ENCODE peak calls at places on chromosomes 6 and 20, in nine cellular contexts. Z, A, M, R, J, Y, Q, O and D are unnamed samples.

GRCh38 chr6:36848658-36849441 is 9.6 kb upstream of the CPNE5 start:
- DNase-seq in M (peak; percentile 61), A (no peak), O (no peak), Q (no peak), R (no peak), Z (peak; percentile 62), Y (no peak), J (no peak), D (no peak)

GRCh38 chr6:16286151-16286522 is 47.8 kb downstream of the GMPR start:
- DNase-seq in O (peak; percentile 22), Q (no peak), M (peak; percentile 38), J (no peak), Y (no peak), R (peak; percentile 19), A (no peak), Z (peak; percentile 31), D (no peak)

GRCh38 chr20:10921491-10922010 is 247.8 kb upstream of the JAG1 start:
- DNase-seq in M (no peak), Z (no peak), R (no peak), A (no peak), Y (no peak), J (no peak), Q (no peak), O (no peak), D (no peak)

GRCh38 chr20:56247954-56248782 is at the start of gene MC3R:
- DNase-seq in J (peak; percentile 31), Z (no peak), Y (no peak), R (peak; percentile 40), Q (peak; percentile 48), O (peak; percentile 34), M (peak; percentile 45), A (no peak), D (peak; percentile 30)

GRCh38 chr6:156777577-156777865 is 343 bp downstream of the ARID1B start:
- DNase-seq in M (no peak), Y (no peak), O (no peak), Z (no peak), J (no peak), A (no peak), R (no peak), Q (peak; percentile 62), D (no peak)

GRCh38 chr20:3045042-3045815 is 623 bp upstream of the MRPS26 start:
- DNase-seq in Q (peak; percentile 85), O (peak; percentile 57), R (no peak), M (peak; percentile 91), A (peak; percentile 57), Y (no peak), J (no peak), Z (no peak), D (no peak)

GRCh38 chr20:62186887-62187866 is 4.3 kb downstream of the MTG2 start:
- DNase-seq in Q (peak; percentile 28), J (no peak), Y (no peak), R (no peak), O (no peak), Z (no peak), A (no peak), M (no peak), D (no peak)

GRCh38 chr6:157985378-157986155 is 3.9 kb downstream of the SYNJ2 start:
- DNase-seq in M (no peak), A (peak; percentile 14), Z (peak; percentile 6), J (no peak), Q (no peak), R (no peak), O (no peak), Y (peak; percentile 35), D (no peak)

GRCh38 chr6:490251-491037 is 98.9 kb downstream of the IRF4 start:
- DNase-seq in R (peak; percentile 23), Y (no peak), O (no peak), J (no peak), A (no peak), M (no peak), Q (no peak), Z (no peak), D (no peak)

GRCh38 chr6:124434416-124434815 is 527.8 kb upstream of the RNF217 start:
- DNase-seq in A (no peak), R (no peak), Q (no peak), J (no peak), Z (no peak), O (no peak), Y (no peak), M (no peak), D (no peak)

GRCh38 chr6:34383651-34384304 is 8.7 kb downstream of the NUDT3 start:
- DNase-seq in O (no peak), Q (no peak), Y (no peak), R (no peak), A (no peak), Z (no peak), J (no peak), M (no peak), D (no peak)

GRCh38 chr6:161233986-161234620 is 39.8 kb downstream of the AGPAT4 start:
- DNase-seq in Z (peak; percentile 88), R (no peak), J (peak; percentile 52), A (no peak), Q (no peak), M (no peak), O (no peak), Y (peak; percentile 95), D (peak; percentile 60)

GRCh38 chr6:93786474-93787330 is 367.3 kb upstream of the EPHA7 start:
- DNase-seq in J (peak; percentile 66), R (no peak), M (no peak), Q (no peak), Z (no peak), Y (no peak), A (no peak), O (no peak), D (no peak)

GRCh38 chr20:16362642-16363041 is 210.6 kb downstream of the KIF16B start:
- DNase-seq in Y (no peak), Z (no peak), M (no peak), O (no peak), Q (no peak), A (no peak), R (no peak), J (no peak), D (no peak)

GRCh38 chr6:125748534-125749111 is 809 bp upstream of the HEY2 start:
- DNase-seq in A (no peak), R (no peak), Y (no peak), Q (no peak), O (no peak), M (no peak), Z (no peak), J (peak; percentile 61), D (no peak)

GRCh38 chr6:12009180-12009748 is 2.8 kb upstream of the HIVEP1 start:
- DNase-seq in Y (no peak), R (no peak), J (no peak), A (no peak), O (peak; percentile 8), Q (no peak), Z (no peak), M (no peak), D (no peak)

GRCh38 chr6:90098025-90098474 is 198.6 kb downstream of the BACH2 start:
- DNase-seq in Q (peak; percentile 97), Z (peak; percentile 71), Y (peak; percentile 84), J (peak; percentile 38), A (peak; percentile 23), R (no peak), M (peak; percentile 90), O (no peak), D (peak; percentile 65)

GRCh38 chr6:158647501-158647900 is 2.4 kb upstream of the SYTL3 start:
- DNase-seq in M (no peak), Q (no peak), O (no peak), Y (no peak), J (peak; percentile 85), R (no peak), A (no peak), Z (no peak), D (no peak)

GRCh38 chr20:15047100-15047499 is 709.7 kb upstream of the FLRT3 start:
- DNase-seq in O (no peak), Z (no peak), A (no peak), R (no peak), J (no peak), M (no peak), Y (no peak), Q (no peak), D (no peak)

GRCh38 chr6:116105247-116105646 is 4.6 kb downstream of the NT5DC1 start:
- DNase-seq in Q (no peak), Y (no peak), M (no peak), J (no peak), Z (no peak), O (no peak), R (no peak), A (no peak), D (no peak)

GRCh38 chr20:33169176-33169794 is 1.3 kb downstream of the BPIFA2 start:
- DNase-seq in J (no peak), Y (peak; percentile 13), M (peak; percentile 12), O (peak; percentile 59), R (peak; percentile 4), Q (peak; percentile 5), A (no peak), Z (no peak), D (no peak)